ENCODE peak calls at places on chromosomes 7 and 10, in ten cellular contexts. S is mesothelial cell of epicardium, T is heart right ventricle, Z is H9, W is left ventricle myocardium inferior, C is dorsolateral prefrontal cortex, O is GM23338, M is HFFc6, B is neural crest cell, E is choroid plexus epithelial cell. N is an unnamed sample.

GRCh38 chr7:37211097-37211496 is 237.6 kb downstream of the ELMO1 start:
- DNase-seq in M (peak; percentile 2), B (no peak), E (peak; percentile 56), C (no peak), T (peak; percentile 55), O (no peak), W (peak; percentile 46), Z (no peak), S (no peak), N (peak; percentile 6)

GRCh38 chr7:8582723-8583122 is 149.3 kb downstream of the NXPH1 start:
- DNase-seq in T (no peak), W (no peak), M (no peak), E (no peak), Z (no peak), B (no peak), O (no peak), C (no peak), S (no peak), N (no peak)

GRCh38 chr7:80468931-80469714 is 42.7 kb downstream of the GNAT3 start:
- DNase-seq in T (no peak), C (no peak), Z (no peak), W (no peak), S (no peak), O (no peak), E (no peak), B (no peak), M (no peak), N (no peak)

GRCh38 chr7:140674899-140675701 is 2.4 kb downstream of the ADCK2 start:
- DNase-seq in C (peak; percentile 36), M (peak; percentile 50), T (peak; percentile 41), S (no peak), E (peak; percentile 67), W (no peak), O (peak; percentile 75), B (peak; percentile 9), Z (peak; percentile 48), N (peak; percentile 30)

GRCh38 chr7:13988765-13989137 is 715 bp downstream of the ETV1 start:
- DNase-seq in T (peak; percentile 16), W (no peak), O (peak; percentile 69), C (no peak), E (peak; percentile 55), Z (peak; percentile 58), M (no peak), S (no peak), B (no peak), N (peak; percentile 25)

GRCh38 chr10:112827951-112828350 is 122.1 kb upstream of the TCF7L2 start:
- DNase-seq in O (no peak), S (no peak), Z (no peak), T (no peak), E (no peak), C (no peak), M (peak; percentile 45), B (no peak), W (no peak), N (no peak)

GRCh38 chr7:159027091-159027802 is 117.4 kb downstream of the VIPR2 start:
- DNase-seq in S (no peak), O (no peak), M (no peak), B (no peak), Z (peak; percentile 20), E (peak; percentile 44), T (no peak), W (no peak), C (no peak), N (no peak)

GRCh38 chr7:26631601-26632000 is 232.8 kb downstream of the SKAP2 start:
- DNase-seq in E (no peak), Z (no peak), S (no peak), T (no peak), C (no peak), W (no peak), M (no peak), B (no peak), O (no peak), N (no peak)

GRCh38 chr7:54161621-54162020 is 380.6 kb upstream of the VSTM2A start:
- DNase-seq in S (no peak), C (no peak), T (no peak), M (no peak), O (no peak), W (no peak), B (no peak), Z (no peak), E (no peak), N (no peak)

GRCh38 chr7:47301657-47302295 is 280.1 kb downstream of the TNS3 start:
- DNase-seq in O (no peak), Z (no peak), C (no peak), B (no peak), M (no peak), S (no peak), T (no peak), W (no peak), E (no peak), N (no peak)

GRCh38 chr7:47300472-47301021 is 281.4 kb downstream of the TNS3 start:
- DNase-seq in T (no peak), M (no peak), Z (no peak), O (no peak), B (no peak), S (no peak), W (no peak), E (no peak), C (peak; percentile 54), N (no peak)

GRCh38 chr7:47302560-47302959 is 279.4 kb downstream of the TNS3 start:
- DNase-seq in T (no peak), W (no peak), B (no peak), M (no peak), O (no peak), E (no peak), C (no peak), S (no peak), Z (no peak), N (no peak)

GRCh38 chr7:47299496-47299895 is 282.4 kb downstream of the TNS3 start:
- DNase-seq in E (no peak), T (no peak), Z (no peak), B (no peak), S (no peak), O (no peak), M (no peak), W (no peak), C (no peak), N (no peak)

DNA sequence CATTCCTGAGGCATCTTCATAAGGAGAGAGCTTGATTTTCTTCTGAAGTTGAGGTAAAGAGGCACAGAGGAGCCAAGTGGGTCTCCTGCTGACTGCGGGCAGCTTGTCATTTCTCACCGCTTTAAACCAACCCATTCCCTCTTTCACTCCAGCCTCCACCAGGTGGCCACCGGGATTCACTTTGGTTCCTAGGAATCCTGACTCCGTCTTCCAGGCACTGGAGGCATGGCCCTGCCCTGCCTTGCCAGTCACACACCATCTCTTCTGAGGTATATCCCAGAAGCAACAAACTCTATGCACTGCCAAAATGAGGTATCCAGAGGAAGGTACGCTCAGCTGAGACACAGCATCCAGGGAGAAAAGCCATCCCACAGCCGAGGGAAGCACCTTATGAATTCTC is 280.8 kb downstream of the TNS3 start:
- DNase-seq in S (no peak), Z (peak; percentile 73), T (no peak), M (no peak), W (no peak), E (no peak), B (peak; percentile 25), C (no peak), O (peak; percentile 66), N (no peak)
- TF ChIP-seq CTCF in S (no peak), Z (peak; percentile 69), T (no peak), M (peak; percentile 35), W (no peak), E (peak; percentile 8), B (no peak), C (peak; percentile 29), O (peak; percentile 50), N (peak; percentile 56)

GRCh38 chr10:6674282-6674681 is 94.2 kb upstream of the PRKCQ start:
- DNase-seq in C (no peak), B (no peak), O (no peak), T (no peak), Z (no peak), E (no peak), W (no peak), M (no peak), S (no peak), N (no peak)

GRCh38 chr10:6678211-6678803 is 98.2 kb upstream of the PRKCQ start:
- DNase-seq in O (peak; percentile 88), B (peak; percentile 53), M (no peak), W (peak; percentile 37), E (peak; percentile 53), C (no peak), S (peak; percentile 42), Z (peak; percentile 66), T (peak; percentile 44), N (peak; percentile 28)
- TF ChIP-seq CTCF in O (peak; percentile 95), B (peak; percentile 81), M (peak; percentile 67), W (peak; percentile 72), E (peak; percentile 84), C (peak; percentile 69), S (peak; percentile 53), Z (peak; percentile 88), T (peak; percentile 65), N (peak; percentile 89)

DNA sequence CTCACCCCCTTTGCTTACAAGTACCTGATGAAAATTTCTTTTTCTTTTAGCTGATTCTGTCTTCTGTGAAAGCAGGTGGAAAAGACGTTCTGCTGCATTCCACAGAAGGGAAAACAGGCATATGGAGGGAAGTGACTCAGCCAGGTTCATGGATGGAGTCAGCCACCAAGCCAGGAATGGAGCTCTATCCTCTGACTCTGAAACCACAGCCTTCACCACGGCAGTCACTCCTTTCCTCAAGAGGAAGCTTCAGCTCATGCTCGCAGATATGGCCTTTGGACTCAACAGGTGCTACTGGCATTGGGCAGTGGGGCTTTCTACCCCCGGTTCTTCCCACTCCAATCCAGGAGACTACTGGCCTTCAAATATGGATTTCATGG is 11.5 kb upstream of the PLAU start:
- DNase-seq in W (no peak), Z (no peak), E (peak; percentile 88), B (no peak), M (peak; percentile 87), O (no peak), T (no peak), S (no peak), C (no peak), N (peak; percentile 87)
- TF ChIP-seq CTCF in W (no peak), Z (no peak), E (no peak), B (no peak), M (no peak), O (no peak), T (no peak), S (no peak), C (no peak), N (no peak)

DNA sequence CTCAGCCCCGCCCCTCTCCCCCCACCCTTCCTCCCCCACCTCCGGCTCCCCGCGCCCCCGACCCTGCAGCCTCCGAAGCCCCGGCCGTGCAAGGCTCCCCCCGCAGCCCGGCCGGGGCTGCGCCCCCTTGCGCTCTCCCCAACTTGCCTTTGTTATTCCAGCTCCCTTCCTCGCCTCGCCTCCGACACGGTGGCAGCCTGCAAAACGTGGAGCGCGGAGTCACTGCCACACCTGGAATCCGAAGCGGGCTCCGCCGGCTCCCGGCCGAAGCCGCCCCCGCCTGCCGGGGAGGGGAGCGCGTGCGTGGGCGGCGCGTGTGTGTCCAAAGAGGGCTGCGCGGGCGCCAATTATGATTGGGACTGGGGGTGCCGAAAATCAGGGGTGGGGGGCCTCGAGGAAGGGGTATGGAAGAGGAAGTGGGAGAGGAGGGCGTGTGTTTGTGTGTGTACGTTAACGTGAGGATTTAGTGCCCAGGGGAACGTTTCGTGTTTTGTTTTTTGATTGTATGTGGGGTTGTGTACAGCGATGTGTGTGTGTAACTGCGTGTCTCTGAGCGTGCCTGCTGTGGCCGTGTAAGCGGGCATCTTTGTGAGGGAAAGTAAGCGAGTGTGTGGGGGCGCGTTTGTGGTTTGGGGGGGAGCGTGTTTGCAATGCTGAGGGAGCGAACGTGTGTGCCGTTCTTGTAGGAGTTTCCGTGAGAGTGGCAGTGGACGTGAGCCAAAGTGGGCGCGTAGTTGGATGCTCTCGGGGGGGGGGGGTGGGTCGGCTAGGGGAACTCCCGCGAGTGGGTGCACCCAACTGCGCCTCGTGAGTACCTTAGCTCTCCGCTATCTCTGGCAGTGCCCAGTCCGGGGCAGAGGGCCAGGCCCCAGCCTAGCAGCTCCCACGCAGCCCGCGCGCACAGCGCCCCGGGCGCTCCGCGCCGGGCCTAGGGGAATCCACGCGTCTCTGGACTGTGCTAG is 1.2 kb upstream of the ZMIZ1 start:
- DNase-seq in W (peak; percentile 92), O (peak; percentile 95), T (peak; percentile 93), M (peak; percentile 77), E (peak; percentile 92), B (peak; percentile 94), S (peak; percentile 95), C (peak; percentile 85), Z (peak; percentile 94), N (peak; percentile 73)
- TF ChIP-seq CTCF in W (peak; percentile 35), O (no peak), T (no peak), M (peak; percentile 47), E (peak; percentile 38), B (no peak), S (no peak), C (peak; percentile 21), Z (no peak), N (peak; percentile 35)